ENCODE peak calls at places on chromosomes 13 and 19, in five cellular contexts. Z is sciatic nerve; E is activated T-helper 1 cell treated with anti-CD3 and anti-CD28 coated beads, Interleukin-12 subunit alpha, Interleukin-12 subunit beta, Interleukin-2, Interleukin-4 antibody, amounts not matched to agents 30 ng/mL and 10 ng/mL and 1 ng/mL, durations not matched to agents 14 hours and 24 hours and 36 hours; F is brain microvascular endothelial cell; K is stomach. P is an unnamed sample.

GRCh38 chr19:47691782-47692181 is 21.4 kb upstream of the EHD2 start:
- DNase-seq in Z (no peak), E (no peak), F (no peak), K (no peak), P (no peak)

GRCh38 chr13:94305463-94305862 is 174.0 kb downstream of the DCT start:
- DNase-seq in Z (no peak), E (no peak), F (peak), K (no peak), P (no peak)

GRCh38 chr19:34733266-34733825 is 697 bp upstream of the ZNF181 start:
- DNase-seq in Z (peak), E (no peak), F (no peak), K (no peak), P (no peak)

GRCh38 chr13:28568286-28568685 is 73.4 kb upstream of the FLT1 start:
- DNase-seq in Z (peak), E (no peak), F (no peak), K (peak), P (no peak)

GRCh38 chr13:37934339-37935191 is 65.0 kb upstream of the TRPC4 start:
- DNase-seq in Z (no peak), E (no peak), F (no peak), K (no peak), P (no peak)

GRCh38 chr19:8116437-8117293 is 32.7 kb downstream of the FBN3 start:
- DNase-seq in Z (no peak), E (no peak), F (no peak), K (no peak), P (no peak)

GRCh38 chr13:37306778-37307544 is 201.5 kb upstream of the CSNK1A1L start:
- DNase-seq in Z (no peak), E (no peak), F (peak), K (no peak), P (no peak)

GRCh38 chr19:18659281-18660050 is 22.6 kb downstream of the KLHL26 start:
- DNase-seq in Z (peak), E (no peak), F (no peak), K (no peak), P (no peak)

GRCh38 chr19:12990853-12991252 is 4.4 kb upstream of the NFIX start:
- DNase-seq in Z (no peak), E (no peak), F (no peak), K (no peak), P (no peak)

GRCh38 chr13:98466634-98467236 is 110.2 kb downstream of the STK24 start:
- DNase-seq in Z (peak), E (no peak), F (peak), K (no peak), P (no peak)

GRCh38 chr19:53374288-53374687 is 8.8 kb downstream of the ZNF525 start:
- DNase-seq in Z (no peak), E (no peak), F (no peak), K (no peak), P (no peak)

GRCh38 chr13:72507394-72508199 is 219.8 kb downstream of the MZT1 start:
- DNase-seq in Z (no peak), E (no peak), F (peak), K (no peak), P (no peak)

GRCh38 chr13:32528358-32528757 is 10.2 kb downstream of the N4BP2L2 start:
- DNase-seq in Z (no peak), E (no peak), F (no peak), K (no peak), P (no peak)

GRCh38 chr19:40285353-40286234 is 449 bp upstream of the AKT2 start:
- DNase-seq in Z (peak), E (peak), F (peak), K (peak), P (peak)

GRCh38 chr19:5621945-5622464 is 571 bp downstream of the SAFB2 start:
- DNase-seq in Z (peak), E (peak), F (no peak), K (no peak), P (no peak)

GRCh38 chr19:19107663-19108062 is 30.6 kb downstream of the TMEM161A start:
- DNase-seq in Z (no peak), E (no peak), F (no peak), K (no peak), P (no peak)

GRCh38 chr19:29841559-29842367 is 30.0 kb downstream of the CCNE1 start:
- DNase-seq in Z (no peak), E (no peak), F (peak), K (no peak), P (peak)

GRCh38 chr19:1910169-1910568 is 5.0 kb downstream of the ADAT3 start:
- DNase-seq in Z (no peak), E (no peak), F (peak), K (no peak), P (no peak)

GRCh38 chr13:97233499-97233898 is 11.4 kb downstream of the MBNL2 start:
- DNase-seq in Z (no peak), E (no peak), F (no peak), K (no peak), P (no peak)

GRCh38 chr19:14052470-14052869 is 9.4 kb downstream of the PALM3 start:
- DNase-seq in Z (no peak), E (no peak), F (no peak), K (no peak), P (no peak)

GRCh38 chr13:30963794-30964193 is 31.3 kb downstream of the TEX26 start:
- DNase-seq in Z (no peak), E (no peak), F (peak), K (peak), P (no peak)

GRCh38 chr19:48551437-48552302 is at the start of gene SULT2B1:
- DNase-seq in Z (no peak), E (no peak), F (no peak), K (peak), P (no peak)

GRCh38 chr13:78040431-78040830 is 121.8 kb upstream of the EDNRB start:
- DNase-seq in Z (no peak), E (no peak), F (no peak), K (no peak), P (no peak)

GRCh38 chr19:19489804-19490204 is 25.5 kb downstream of the TSSK6 start:
- DNase-seq in Z (no peak), E (no peak), F (no peak), K (peak), P (no peak)

GRCh38 chr19:52176574-52176973 is 5.2 kb upstream of the ZNF836 start:
- DNase-seq in Z (no peak), E (no peak), F (no peak), K (peak), P (no peak)

GRCh38 chr13:23518231-23518630 is 52.0 kb upstream of the TNFRSF19 start:
- DNase-seq in Z (no peak), E (no peak), F (no peak), K (no peak), P (peak)

GRCh38 chr19:30880151-30880550 is 469.1 kb downstream of the TSHZ3 start:
- DNase-seq in Z (no peak), E (no peak), F (no peak), K (no peak), P (no peak)

P was measured in esophagus muscularis mucosa.